ENCODE peak calls at places on chromosomes 12 and 14, in seven cellular contexts. Y is ovary; U is B cell; O is NB4; S is CD8-positive, alpha-beta T cell; Z is neural progenitor cell; K is epithelial cell of esophagus. G is an unnamed sample.

GRCh38 chr12:53004582-53004981 is 1.7 kb upstream of the EIF4B start:
- DNase-seq in U (no peak), Z (peak), O (peak), Y (no peak), S (no peak), K (peak), G (no peak)

GRCh38 chr14:58662028-58662427 is 24.3 kb downstream of the DACT1 start:
- DNase-seq in K (no peak), U (no peak), S (no peak), O (peak), Z (no peak), Y (no peak), G (no peak)

GRCh38 chr12:68568878-68569569 is 41.7 kb upstream of the RAP1B start:
- DNase-seq in O (no peak), Z (no peak), U (no peak), S (no peak), K (no peak), Y (no peak), G (no peak)

GRCh38 chr14:24944800-24945199 is 105.1 kb downstream of the STXBP6 start:
- DNase-seq in K (no peak), U (no peak), Z (no peak), O (no peak), S (no peak), Y (no peak), G (no peak)

GRCh38 chr12:22626429-22626828 is 1.5 kb downstream of the ETNK1 start:
- DNase-seq in O (peak), S (no peak), U (peak), Z (no peak), Y (no peak), K (peak), G (no peak)

GRCh38 chr14:70013269-70013873 is 134.2 kb downstream of the SMOC1 start:
- DNase-seq in K (peak), Y (no peak), O (peak), S (no peak), Z (peak), U (peak), G (peak)

GRCh38 chr12:106710143-106710893 is 64.2 kb upstream of the RIC8B start:
- DNase-seq in S (no peak), Z (peak), Y (no peak), U (no peak), K (no peak), O (no peak), G (no peak)

GRCh38 chr14:44955528-44955927 is 6.2 kb downstream of the KLHL28 start:
- DNase-seq in Z (no peak), S (no peak), K (no peak), Y (no peak), O (no peak), U (no peak), G (no peak)

GRCh38 chr12:87383705-87384104 is 645.5 kb downstream of the C12orf50 start:
- DNase-seq in Z (no peak), Y (no peak), K (peak), S (no peak), O (no peak), U (no peak), G (no peak)

GRCh38 chr12:93447555-93448265 is 6.0 kb upstream of the UBE2N start:
- DNase-seq in Z (no peak), U (no peak), Y (no peak), S (no peak), O (peak), K (no peak), G (no peak)

GRCh38 chr14:95138876-95139275 is 18.5 kb downstream of the DICER1 start:
- DNase-seq in U (no peak), K (no peak), Z (no peak), Y (no peak), S (no peak), O (no peak), G (no peak)

GRCh38 chr12:93827179-93827578 is 150.0 kb downstream of the CRADD start:
- DNase-seq in Z (no peak), Y (no peak), S (no peak), O (no peak), K (no peak), U (no peak), G (no peak)

DNA sequence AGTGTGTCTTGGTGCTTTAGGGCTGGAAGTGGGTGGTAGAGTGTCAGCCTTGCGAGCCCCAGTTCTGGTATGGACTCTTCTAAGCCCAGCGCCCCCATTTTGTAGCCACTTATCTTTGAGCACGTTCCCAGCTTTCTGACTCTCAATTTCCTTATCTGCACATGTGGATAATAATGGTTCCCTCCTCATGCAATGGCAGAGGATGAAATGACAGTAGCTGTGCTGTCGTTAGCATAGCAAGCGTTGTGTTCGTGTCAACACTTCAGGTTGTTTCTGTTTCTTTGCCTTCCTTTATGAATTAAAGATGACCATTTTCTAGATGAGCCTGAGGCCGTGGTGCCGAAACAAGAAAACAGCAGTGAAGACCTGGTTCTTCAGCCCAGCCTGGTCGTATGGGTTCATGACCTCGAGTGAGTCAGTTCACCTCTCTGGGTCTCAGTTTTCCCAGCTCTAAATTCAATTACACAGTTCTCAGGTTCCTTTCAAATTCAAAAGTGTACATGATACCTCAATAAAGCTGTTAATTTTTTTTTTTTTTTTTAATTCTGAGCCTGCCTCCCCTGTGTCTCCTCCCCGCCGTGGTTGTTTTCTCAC is 233.0 kb downstream of the SLC41A2 start:
- DNase-seq in O (no peak), U (no peak), K (no peak), Y (no peak), Z (no peak), S (no peak), G (no peak)
- TF ChIP-seq CTCF in O (no peak), U (no peak), K (no peak), Y (no peak), Z (no peak), S (no peak), G (no peak)

DNA sequence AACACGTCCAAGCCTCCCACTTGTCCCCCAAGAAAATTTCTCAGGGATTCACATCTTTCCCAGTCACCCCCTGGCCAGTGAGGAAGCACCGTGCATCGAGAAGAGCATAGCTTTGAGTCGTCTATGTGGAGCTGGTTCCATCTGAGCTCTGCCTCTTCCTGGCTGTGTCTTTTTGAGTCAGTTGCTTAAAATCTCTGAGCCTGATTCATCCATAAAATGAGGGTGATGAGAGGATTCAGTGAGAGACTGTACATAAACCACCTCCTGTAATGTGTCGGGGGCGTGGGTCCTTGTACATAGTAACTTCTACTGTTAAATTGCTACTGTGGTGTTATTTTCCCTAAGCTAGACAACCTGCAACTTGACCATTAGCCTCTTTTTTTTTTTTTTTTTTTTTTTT is 13.8 kb downstream of the CD9 start:
- DNase-seq in Z (no peak), O (no peak), S (no peak), Y (no peak), U (no peak), K (peak), G (no peak)
- TF ChIP-seq CTCF in Z (no peak), O (no peak), S (no peak), Y (no peak), U (no peak), K (no peak), G (no peak)

GRCh38 chr14:99575043-99576023 is 28.7 kb downstream of the CCDC85C start:
- DNase-seq in Z (no peak), O (peak), S (no peak), Y (peak), U (no peak), K (peak), G (no peak)
- TF ChIP-seq CTCF in Z (peak), O (peak), S (no peak), Y (no peak), U (no peak), K (peak), G (no peak)

GRCh38 chr12:11650697-11651281 is 1.3 kb downstream of the ETV6 start:
- DNase-seq in Z (peak), U (peak), Y (no peak), K (peak), S (no peak), O (peak), G (no peak)
- TF ChIP-seq CTCF in Z (no peak), U (no peak), Y (no peak), K (no peak), S (no peak), O (no peak), G (no peak)